ENCODE peak calls at places on chromosomes 1 and 21, in five cellular contexts. Q is pancreas, L is GM12865, I is H1, U is kidney. D is an unnamed sample.

GRCh38 chr1:205442051-205442721 is 13.7 kb downstream of the BLACAT1 start:
- DNase-seq in L (no peak), I (no peak), U (peak; percentile 88), Q (no peak), D (no peak)

GRCh38 chr1:175479521-175480342 is 263.7 kb downstream of the TNR start:
- DNase-seq in U (no peak), I (no peak), L (no peak), Q (no peak), D (no peak)

GRCh38 chr1:165068716-165069115 is 287.8 kb downstream of the LMX1A start:
- DNase-seq in U (no peak), I (no peak), Q (no peak), L (no peak), D (no peak)

GRCh38 chr1:31272369-31272768 is 24.2 kb downstream of the SNRNP40 start:
- DNase-seq in Q (no peak), L (no peak), I (no peak), U (no peak), D (no peak)

GRCh38 chr1:185998391-185998790 is 264.2 kb downstream of the HMCN1 start:
- DNase-seq in L (no peak), Q (no peak), I (no peak), U (no peak), D (peak; percentile 6)

GRCh38 chr1:66333463-66334232 is 200.3 kb upstream of the SGIP1 start:
- DNase-seq in Q (no peak), L (peak; percentile 55), I (no peak), U (peak; percentile 57), D (no peak)

GRCh38 chr1:155250633-155251449 is 4.4 kb downstream of the ENTREP3 start:
- DNase-seq in U (peak; percentile 96), Q (peak; percentile 87), L (peak; percentile 96), I (no peak), D (peak; percentile 84)

GRCh38 chr21:33963848-33964555 is 48.4 kb upstream of the ATP5PO start:
- DNase-seq in U (no peak), L (no peak), I (no peak), Q (no peak), D (no peak)

GRCh38 chr1:63693956-63694607 is 79.7 kb upstream of the ROR1 start:
- DNase-seq in L (peak; percentile 26), U (no peak), I (no peak), Q (no peak), D (peak; percentile 16)

GRCh38 chr1:38444311-38444710 is 397.7 kb upstream of the POU3F1 start:
- DNase-seq in L (no peak), Q (no peak), I (no peak), U (no peak), D (peak; percentile 18)

GRCh38 chr1:232837085-232837484 is 31.9 kb downstream of the MAP10 start:
- DNase-seq in L (no peak), U (no peak), Q (no peak), I (no peak), D (no peak)

GRCh38 chr1:151482017-151482416 is 22.7 kb upstream of the POGZ start:
- DNase-seq in I (no peak), Q (no peak), L (no peak), U (no peak), D (no peak)

GRCh38 chr1:2312589-2313301 is 78.6 kb downstream of the MORN1 start:
- DNase-seq in L (no peak), U (no peak), I (no peak), Q (no peak), D (no peak)

GRCh38 chr21:39472211-39472610 is 20.4 kb downstream of the SH3BGR start:
- DNase-seq in Q (no peak), U (no peak), I (no peak), L (no peak), D (no peak)

GRCh38 chr1:233885196-233886028 is 19.1 kb upstream of the SLC35F3 start:
- DNase-seq in Q (no peak), L (no peak), U (no peak), I (no peak), D (no peak)

GRCh38 chr1:145917595-145917994 is 922 bp downstream of the PEX11B start:
- DNase-seq in Q (no peak), I (no peak), U (no peak), L (no peak), D (no peak)

GRCh38 chr1:162672678-162673259 is 40.5 kb downstream of the DDR2 start:
- DNase-seq in U (no peak), L (no peak), Q (no peak), I (no peak), D (no peak)

GRCh38 chr1:153293480-153293775 is 19.3 kb downstream of the PGLYRP3 start:
- DNase-seq in L (no peak), I (no peak), U (no peak), Q (no peak), D (no peak)

GRCh38 chr21:15775981-15776380 is 46.2 kb downstream of the USP25 start:
- DNase-seq in U (no peak), L (no peak), I (no peak), Q (no peak), D (peak; percentile 91)

GRCh38 chr1:241462371-241462770 is 57.2 kb downstream of the FH start:
- DNase-seq in L (no peak), U (no peak), Q (no peak), I (no peak), D (no peak)

GRCh38 chr1:232984577-232985425 is 34.4 kb downstream of the NTPCR start:
- DNase-seq in L (no peak), Q (no peak), U (no peak), I (no peak), D (no peak)

GRCh38 chr1:30755746-30756145 is 1.8 kb downstream of the LAPTM5 start:
- DNase-seq in L (no peak), U (no peak), Q (no peak), I (no peak), D (no peak)

GRCh38 chr1:216183007-216183406 is 240.2 kb downstream of the USH2A start:
- DNase-seq in U (no peak), Q (no peak), I (peak; percentile 47), L (no peak), D (peak; percentile 63)

GRCh38 chr1:68624233-68624632 is 127.4 kb upstream of the DEPDC1 start:
- DNase-seq in Q (no peak), U (no peak), I (no peak), L (no peak), D (no peak)

DNA sequence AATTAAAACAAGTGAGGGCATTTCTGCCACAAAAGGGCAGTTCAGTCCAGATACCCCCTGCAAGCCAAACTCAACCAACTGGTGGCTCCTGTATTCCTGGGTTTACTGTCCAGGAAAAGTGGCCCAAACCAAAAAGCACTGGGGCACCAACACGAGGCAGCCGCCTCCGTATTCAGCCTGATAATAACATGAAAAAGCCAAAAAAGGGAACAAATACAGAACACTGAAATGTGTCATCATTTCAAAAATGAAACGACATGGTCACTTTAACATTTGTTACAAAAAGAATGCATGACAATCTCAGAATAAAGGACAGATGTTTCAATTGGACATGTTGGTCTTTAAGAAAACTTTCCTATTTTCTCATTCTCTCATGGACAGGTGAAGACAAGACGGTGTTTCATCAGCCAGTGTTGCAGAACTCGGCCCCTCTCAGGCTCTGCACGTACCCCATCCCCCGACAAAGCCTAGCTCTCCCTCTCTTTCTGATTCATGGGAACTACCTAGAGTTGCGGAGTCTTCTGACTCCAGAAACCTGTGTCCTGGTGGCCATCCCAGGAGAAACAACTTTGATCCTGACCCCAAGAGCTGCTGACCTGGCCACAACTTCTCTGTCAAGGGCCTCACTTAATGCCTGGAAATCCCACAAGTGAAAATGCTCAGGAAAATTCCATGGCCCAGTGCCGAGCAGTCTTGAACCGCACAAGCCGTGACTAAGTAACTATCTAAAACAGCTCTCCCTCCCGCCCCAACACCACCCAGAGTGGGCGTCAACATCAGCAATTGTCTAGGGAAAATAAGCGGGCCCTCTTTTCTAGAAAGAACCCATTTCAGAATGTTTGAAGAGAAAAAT is 27.1 kb downstream of the ZBTB17 start:
- DNase-seq in I (no peak), Q (no peak), U (peak; percentile 91), L (peak; percentile 37), D (peak; percentile 93)
- TF ChIP-seq CTCF in I (no peak), Q (no peak), U (no peak), L (no peak), D (peak; percentile 50)

GRCh38 chr1:54219688-54220003 is 19.7 kb downstream of the MRPL37 start:
- DNase-seq in U (no peak), Q (no peak), I (no peak), L (no peak), D (peak; percentile 43)

GRCh38 chr1:54220004-54220811 is 20.2 kb downstream of the MRPL37 start:
- DNase-seq in U (peak; percentile 89), Q (peak; percentile 68), I (no peak), L (no peak), D (peak; percentile 49)

GRCh38 chr1:54221867-54222484 is 22.0 kb downstream of the MRPL37 start:
- DNase-seq in U (no peak), Q (no peak), L (no peak), I (no peak), D (no peak)

GRCh38 chr1:54221113-54221834 is 21.3 kb downstream of the MRPL37 start:
- DNase-seq in L (no peak), U (no peak), I (no peak), Q (no peak), D (no peak)

DNA sequence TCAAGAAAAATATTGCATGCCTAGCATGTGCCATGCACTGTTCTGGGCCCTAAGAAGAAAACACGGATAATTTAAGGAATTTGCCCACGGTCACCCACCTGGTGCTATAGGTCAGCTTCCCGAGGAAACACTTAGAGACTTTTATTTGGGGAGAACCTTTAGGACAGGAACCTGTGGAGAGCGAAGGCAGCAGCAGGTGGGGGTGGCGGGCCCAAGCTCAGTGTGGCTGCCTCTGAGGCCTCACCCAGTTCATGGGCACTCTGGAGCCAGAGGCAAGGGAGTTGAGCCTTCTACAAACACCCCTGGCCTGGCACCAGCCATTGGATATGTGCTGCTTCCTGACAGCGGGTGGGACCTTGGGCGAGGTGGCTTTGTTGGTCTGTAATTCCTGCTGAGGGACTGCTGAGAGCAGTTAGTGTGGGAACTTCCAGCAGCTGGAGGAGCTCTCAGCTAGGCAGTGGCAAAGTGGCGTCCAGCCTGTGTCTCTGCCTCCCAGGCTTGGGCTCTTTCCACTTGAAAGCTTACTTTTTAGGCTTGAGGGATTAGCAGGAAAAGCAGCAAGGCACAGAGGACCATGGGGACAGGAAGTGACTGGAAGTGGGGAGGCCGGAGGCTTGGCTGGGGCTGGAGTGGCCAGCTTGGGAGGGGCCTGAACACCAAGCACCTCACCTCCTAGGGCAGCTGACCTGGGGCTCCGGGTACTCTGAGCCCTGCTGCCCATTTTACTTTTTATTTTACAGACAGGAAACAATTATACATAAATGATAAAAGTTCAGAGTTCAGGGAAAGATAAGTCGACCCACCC is 19.1 kb downstream of the MRPL37 start:
- DNase-seq in U (no peak), L (no peak), I (no peak), Q (peak; percentile 53), D (no peak)
- TF ChIP-seq CTCF in U (no peak), L (no peak), I (no peak), Q (no peak), D (no peak)

DNA sequence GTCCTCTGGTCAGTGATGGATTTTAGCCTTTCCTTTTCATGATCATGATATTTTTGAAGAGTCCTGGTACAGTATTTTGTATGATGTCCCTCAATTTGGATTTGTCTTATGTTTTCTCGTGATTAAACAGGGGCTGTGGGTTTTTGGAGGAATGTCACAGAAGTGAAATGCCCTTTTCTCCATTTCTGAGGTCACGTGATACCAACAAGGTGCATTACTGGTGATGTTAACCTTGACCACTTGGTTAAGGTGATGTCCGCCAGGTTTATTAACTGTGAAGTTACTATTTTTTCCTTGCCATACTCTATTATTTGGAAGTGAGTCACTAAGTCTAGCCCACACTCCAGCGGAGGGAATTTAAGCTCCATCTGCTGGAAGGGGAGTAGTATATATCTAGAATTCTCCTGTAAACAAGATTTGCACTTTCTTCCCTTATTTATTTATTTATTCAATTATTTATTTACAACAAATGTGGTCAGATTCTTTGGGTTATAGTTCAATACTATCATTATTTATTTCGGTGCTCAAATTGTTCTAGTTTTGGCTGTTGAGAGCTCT is 123.4 kb downstream of the HIVEP3 start:
- DNase-seq in I (no peak), Q (no peak), U (no peak), L (no peak), D (peak; percentile 63)
- TF ChIP-seq CTCF in I (no peak), Q (no peak), U (peak; percentile 11), L (no peak), D (peak; percentile 81)

GRCh38 chr21:28078126-28078525 is 914.6 kb downstream of the LTN1 start:
- DNase-seq in U (no peak), L (no peak), I (no peak), Q (no peak), D (no peak)
- TF ChIP-seq CTCF in U (no peak), L (no peak), I (no peak), Q (no peak), D (no peak)

D was measured in HFFc6.